ENCODE peak calls at places on chromosome 5, in five cellular contexts. N is HCT116, U is tibial nerve, W is breast epithelium, Y is prostate gland. Z is an unnamed sample. For H3K27me3, the result is how much of the 10 kb centered on the place peaks cover.

GRCh38 chr5:179120421-179120861 is 60.3 kb downstream of the ZNF354C start:
- DNase-seq in N (no peak), U (no peak), W (no peak), Y (no peak), Z (no peak)

GRCh38 chr5:54217826-54218503 is 92.4 kb downstream of the ARL15 start:
- DNase-seq in N (peak), U (peak), W (no peak), Y (peak), Z (peak)

GRCh38 chr5:88792144-88792840 is 90.7 kb downstream of the MEF2C start:
- DNase-seq in N (no peak), U (no peak), W (no peak), Y (no peak), Z (no peak)

GRCh38 chr5:15518786-15519185 is 18.8 kb downstream of the FBXL7 start:
- DNase-seq in N (no peak), U (no peak), W (no peak), Y (no peak), Z (no peak)

GRCh38 chr5:14475013-14475412 is 106.6 kb upstream of the OTULINL start:
- DNase-seq in N (no peak), U (no peak), W (no peak), Y (no peak), Z (no peak)

GRCh38 chr5:35319231-35320002 is 89.1 kb upstream of the PRLR start:
- DNase-seq in N (no peak), U (peak), W (no peak), Y (no peak), Z (peak)

GRCh38 chr5:158819840-158820620 is 279.7 kb downstream of the EBF1 start:
- DNase-seq in N (no peak), U (no peak), W (no peak), Y (no peak), Z (no peak)

GRCh38 chr5:159825551-159826051 is 90.7 kb upstream of the ADRA1B start:
- DNase-seq in N (no peak), U (no peak), W (no peak), Y (no peak), Z (peak)

GRCh38 chr5:102511666-102512065 is 12.9 kb upstream of the SLCO6A1 start:
- DNase-seq in N (no peak), U (peak), W (no peak), Y (no peak), Z (no peak)

GRCh38 chr5:54883374-54884194 is 101.8 kb downstream of the ESM1 start:
- DNase-seq in N (no peak), U (peak), W (no peak), Y (peak), Z (peak)

GRCh38 chr5:171425596-171426244 is 6.3 kb downstream of the FGF18 start:
- DNase-seq in N (no peak), U (no peak), W (no peak), Y (no peak), Z (peak)

GRCh38 chr5:54975701-54976100 is 9.7 kb downstream of the ESM1 start:
- DNase-seq in N (no peak), U (no peak), W (no peak), Y (no peak), Z (no peak)

GRCh38 chr5:59562756-59563389 is 330.7 kb downstream of the PDE4D start:
- DNase-seq in N (no peak), U (no peak), W (peak), Y (no peak), Z (no peak)

GRCh38 chr5:141521244-141521781 is 32.4 kb downstream of the PCDHGC5 start:
- DNase-seq in N (peak), U (peak), W (peak), Y (no peak), Z (no peak)

GRCh38 chr5:181138258-181138657 is 7.3 kb upstream of the OR2V1 start:
- DNase-seq in N (no peak), U (no peak), W (no peak), Y (no peak), Z (no peak)

GRCh38 chr5:9888517-9888916 is 258.4 kb upstream of the TAS2R1 start:
- DNase-seq in N (no peak), U (no peak), W (no peak), Y (no peak), Z (no peak)

GRCh38 chr5:137724251-137724650 is 11.6 kb downstream of the KLHL3 start:
- DNase-seq in N (no peak), U (no peak), W (no peak), Y (no peak), Z (no peak)

GRCh38 chr5:79396265-79396664 is 117.7 kb downstream of the HOMER1 start:
- DNase-seq in N (no peak), U (no peak), W (no peak), Y (no peak), Z (no peak)

GRCh38 chr5:107289030-107289714 is 381.6 kb downstream of the EFNA5 start:
- DNase-seq in N (no peak), U (no peak), W (peak), Y (no peak), Z (no peak)

DNA sequence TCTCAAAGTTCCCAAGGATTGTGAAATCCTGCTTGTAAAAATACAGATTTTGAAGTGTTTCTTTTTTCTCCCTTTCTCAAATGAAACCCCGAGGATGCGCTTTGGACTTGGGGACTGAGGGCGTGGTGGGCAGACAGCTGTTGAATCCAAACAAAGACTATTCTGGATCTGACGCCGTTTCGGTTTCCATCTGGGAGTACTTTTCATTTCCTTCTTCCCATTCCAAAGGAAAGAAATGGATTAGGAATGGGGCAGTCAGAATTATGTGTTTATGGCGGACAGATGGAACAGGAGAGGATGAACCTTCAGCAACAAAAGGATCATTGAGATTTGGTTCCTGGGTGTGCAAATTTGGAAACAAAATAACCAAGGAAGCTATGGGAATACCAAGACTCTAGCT is 300.5 kb downstream of the PARP8 start:
- DNase-seq in N (no peak), U (no peak), W (no peak), Y (no peak), Z (no peak)
- H3K27me3 ChIP-seq in N (under half), U (half or more), W (half or more), Y (under half), Z (under half)

GRCh38 chr5:134763221-134763620 is 4.6 kb downstream of the DDX46 start:
- DNase-seq in N (no peak), U (no peak), W (no peak), Y (no peak), Z (no peak)

GRCh38 chr5:134758176-134758503 is 439 bp upstream of the DDX46 start:
- DNase-seq in N (no peak), U (no peak), W (no peak), Y (no peak), Z (no peak)

GRCh38 chr5:134758504-134759341 is at the start of gene DDX46:
- DNase-seq in N (peak), U (peak), W (peak), Y (peak), Z (peak)
- TF ChIP-seq POLR2A in N (peak), U (peak), W (no peak), Y (peak), Z (peak)

DNA sequence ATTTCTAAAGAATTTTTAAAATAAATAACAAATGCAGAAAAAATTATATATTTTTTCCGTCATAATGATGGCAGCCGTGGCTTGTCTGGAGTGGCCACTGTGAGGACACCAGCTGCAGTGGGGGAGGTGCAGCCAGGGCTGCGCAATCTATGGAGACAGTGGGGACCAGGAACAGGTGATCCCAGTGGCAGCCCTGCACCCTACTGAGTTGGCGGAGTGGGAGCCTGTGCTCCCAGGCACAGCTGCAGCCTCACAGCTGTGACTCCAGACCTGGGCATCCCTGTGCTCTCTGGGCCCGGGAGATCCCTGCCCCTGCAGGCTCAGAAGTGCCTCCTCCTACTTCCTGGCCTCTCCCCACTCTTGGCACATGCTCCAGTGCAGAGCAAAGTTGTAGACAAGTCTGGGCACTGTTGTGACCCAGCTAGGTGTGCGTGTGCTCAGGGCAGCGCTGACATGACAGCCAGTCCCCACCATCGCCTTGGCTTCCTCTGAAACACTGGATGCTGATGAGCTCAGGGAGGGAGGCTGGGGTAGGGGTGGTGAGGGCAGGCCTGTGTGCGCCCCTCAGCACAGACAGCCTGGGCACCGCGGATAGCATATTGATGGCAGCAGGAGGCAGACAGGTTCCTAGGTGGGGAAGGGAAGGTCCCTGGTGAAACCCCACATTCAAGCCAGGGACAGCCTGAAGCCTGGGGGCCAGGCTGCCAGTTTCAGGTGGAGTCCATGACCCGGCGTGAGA is 96.0 kb upstream of the PRR16 start:
- DNase-seq in N (no peak), U (no peak), W (no peak), Y (no peak), Z (no peak)
- H3K27ac ChIP-seq in N (no peak), U (no peak), W (no peak), Y (no peak), Z (no peak)

DNA sequence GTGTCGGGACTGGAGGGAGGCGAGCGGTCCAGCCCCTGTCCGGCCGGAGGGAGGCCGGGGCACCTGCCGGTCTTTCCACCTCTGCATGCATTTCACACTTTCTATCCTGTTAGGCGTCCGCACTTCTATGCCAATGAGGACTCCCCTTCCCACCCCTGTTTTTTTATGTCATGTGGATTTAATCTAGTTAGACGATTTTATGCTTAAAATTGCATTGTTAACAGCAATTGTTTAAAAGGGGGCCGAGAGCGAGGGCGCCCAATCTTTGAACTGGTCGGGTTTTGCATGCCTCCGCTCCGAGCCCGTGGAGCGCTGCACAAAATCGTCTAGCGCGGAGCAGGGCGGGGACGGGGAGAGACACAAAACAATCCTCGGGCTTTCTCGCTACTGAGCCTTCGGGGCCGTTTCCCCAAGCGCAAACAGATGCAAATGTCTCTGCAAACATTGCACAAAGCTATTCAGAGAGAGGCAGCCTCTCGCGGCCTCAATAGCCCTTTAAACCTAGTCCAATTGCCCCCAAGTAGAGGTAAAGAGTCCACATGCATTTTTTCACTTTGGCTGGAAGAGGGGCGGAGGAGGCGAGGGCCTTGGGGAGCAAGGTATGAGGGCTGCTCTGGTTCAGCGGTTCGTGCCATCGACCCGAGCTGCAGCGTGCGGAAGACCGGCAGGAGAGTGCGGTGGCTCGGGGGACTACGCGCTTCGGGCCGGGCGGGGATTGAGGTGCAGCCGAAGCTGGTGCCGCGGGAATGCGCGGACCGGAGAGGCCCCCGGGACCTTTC is 37.5 kb upstream of the TIFAB start:
- DNase-seq in N (no peak), U (no peak), W (no peak), Y (no peak), Z (no peak)
- H3K27me3 ChIP-seq in N (under half), U (half or more), W (under half), Y (under half), Z (under half)

GRCh38 chr5:94715843-94716242 is 97.4 kb downstream of the SLF1 start:
- DNase-seq in N (no peak), U (no peak), W (no peak), Y (no peak), Z (no peak)
- TF ChIP-seq POLR2A in N (no peak), U (no peak), W (no peak), Y (no peak), Z (no peak)

GRCh38 chr5:132499440-132500243 is 9.1 kb upstream of the IRF1 start:
- DNase-seq in N (no peak), U (peak), W (peak), Y (peak), Z (no peak)
- H3K27ac ChIP-seq in N (no peak), U (peak), W (peak), Y (no peak), Z (peak)

GRCh38 chr5:1298723-1299510 is 4.0 kb upstream of the TERT start:
- DNase-seq in N (no peak), U (no peak), W (no peak), Y (no peak), Z (no peak)

GRCh38 chr5:1299961-1300360 is 5.1 kb upstream of the TERT start:
- DNase-seq in N (no peak), U (no peak), W (no peak), Y (no peak), Z (no peak)

GRCh38 chr5:1299511-1299850 is 4.6 kb upstream of the TERT start:
- DNase-seq in N (no peak), U (no peak), W (no peak), Y (no peak), Z (no peak)

GRCh38 chr5:1297243-1297642 is 2.4 kb upstream of the TERT start:
- DNase-seq in N (no peak), U (no peak), W (no peak), Y (no peak), Z (no peak)

DNA sequence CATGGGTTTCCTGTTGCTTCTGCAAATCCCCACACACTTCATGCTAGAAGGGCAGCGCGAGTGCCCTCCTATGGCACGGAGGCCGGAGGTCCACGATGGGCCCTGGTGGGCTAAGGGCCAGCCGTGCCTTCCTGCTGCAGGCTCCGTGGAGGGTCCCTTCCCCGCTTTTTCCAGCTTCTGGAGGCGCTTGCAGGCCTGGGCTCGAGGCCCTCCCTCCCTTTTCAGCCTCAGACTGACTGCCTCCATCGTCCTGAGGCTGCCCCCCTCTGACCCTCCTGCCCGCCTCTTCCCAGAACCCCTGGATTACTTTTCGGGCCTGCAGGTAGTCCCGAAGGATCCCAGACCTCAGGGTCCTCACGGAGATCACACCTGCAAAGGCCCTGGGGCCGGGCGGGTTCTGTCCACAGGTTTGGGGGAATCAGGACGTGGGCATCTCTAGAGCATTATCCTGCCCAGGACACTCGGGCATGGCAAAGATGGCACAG is 3.2 kb upstream of the TERT start:
- DNase-seq in N (no peak), U (no peak), W (no peak), Y (no peak), Z (no peak)
- H3K27me3 ChIP-seq in N (under half), U (under half), W (under half), Y (under half), Z (under half)

GRCh38 chr5:58459276-58459859 is 518 bp downstream of the PLK2 start:
- DNase-seq in N (no peak), U (peak), W (peak), Y (peak), Z (peak)

GRCh38 chr5:58458851-58459275 is 1.0 kb downstream of the PLK2 start:
- DNase-seq in N (peak), U (no peak), W (no peak), Y (no peak), Z (no peak)

GRCh38 chr5:58462154-58462553 is 2.3 kb upstream of the PLK2 start:
- DNase-seq in N (peak), U (no peak), W (no peak), Y (no peak), Z (no peak)

GRCh38 chr5:58460727-58461286 is 921 bp upstream of the PLK2 start:
- DNase-seq in N (peak), U (peak), W (peak), Y (peak), Z (peak)

DNA sequence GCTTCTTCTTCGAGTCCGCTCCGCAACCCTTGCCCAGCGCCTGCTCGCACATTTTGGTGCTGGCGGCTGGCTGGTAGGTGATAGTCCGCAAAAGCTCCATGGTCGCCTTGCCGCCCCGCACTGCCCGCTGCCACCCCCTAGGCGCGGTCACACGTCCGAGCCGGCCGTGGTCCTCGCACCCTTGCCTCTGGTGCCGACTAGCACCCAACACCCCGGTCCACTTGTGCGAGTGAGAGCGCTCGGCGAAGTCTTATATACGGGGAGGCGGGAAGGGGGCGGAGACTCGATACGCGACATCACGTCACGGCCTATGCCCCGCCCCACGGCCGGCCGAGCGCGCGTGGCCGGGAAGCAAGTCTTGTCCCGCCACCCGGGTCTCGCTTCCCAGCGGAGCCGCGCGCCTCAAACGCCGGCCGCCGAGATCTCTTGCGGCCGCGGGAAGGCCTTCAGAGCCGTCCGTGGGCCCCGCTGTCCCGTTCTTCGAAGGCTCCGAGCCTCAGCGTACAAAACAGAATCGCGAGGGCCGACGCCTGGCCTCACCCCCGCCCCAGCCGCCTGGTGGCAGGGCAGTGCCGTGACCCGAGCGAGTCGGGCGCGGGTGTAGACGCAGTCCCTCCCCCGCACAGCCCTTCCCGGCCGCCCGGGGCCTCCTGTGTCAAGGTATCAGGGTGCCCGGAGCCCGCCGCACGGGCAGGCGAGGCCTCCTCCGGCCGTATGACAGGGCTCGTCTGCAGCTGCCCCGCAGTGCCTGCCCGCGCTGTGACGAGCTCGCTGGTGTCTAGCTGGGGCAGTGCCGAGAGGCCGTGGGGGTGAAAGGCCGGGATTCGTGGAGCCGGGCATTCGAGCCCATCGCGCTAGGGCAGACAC is at the start of gene PLK2:
- DNase-seq in N (peak), U (peak), W (peak), Y (peak), Z (peak)
- TF ChIP-seq POLR2A in N (peak), U (peak), W (peak), Y (peak), Z (peak)

GRCh38 chr5:73686912-73687311 is 60.9 kb downstream of the ARHGEF28 start:
- DNase-seq in N (no peak), U (no peak), W (no peak), Y (no peak), Z (no peak)
- H3K27ac ChIP-seq in N (no peak), U (no peak), W (no peak), Y (no peak), Z (no peak)

Z was measured in uterus.